ENCODE peak calls at places on chromosomes 13 and 19, in four cellular contexts. X is SK-N-SH, I is K562, W is A549. Y is an unnamed sample.

GRCh38 chr19:8080832-8081231 is 28.3 kb downstream of the CCL25 start:
- DNase-seq in X (no peak), I (no peak), W (no peak), Y (no peak)

GRCh38 chr13:43933378-43933777 is 53.7 kb downstream of the LACC1 start:
- DNase-seq in X (no peak), I (no peak), W (no peak), Y (no peak)

GRCh38 chr13:30806784-30807183 is 71.4 kb downstream of the ALOX5AP start:
- DNase-seq in X (no peak), I (no peak), W (no peak), Y (peak; percentile 88)

GRCh38 chr13:87536499-87536898 is 134.7 kb upstream of the SLITRK5 start:
- DNase-seq in X (no peak), I (no peak), W (no peak), Y (no peak)

GRCh38 chr13:51816604-51817254 is 12.8 kb upstream of the DHRS12 start:
- DNase-seq in X (no peak), I (peak; percentile 38), W (no peak), Y (no peak)

GRCh38 chr19:5340637-5341447 is at the start of gene PTPRS:
- DNase-seq in X (peak; percentile 99), I (peak; percentile 98), W (peak; percentile 75), Y (peak; percentile 74)

GRCh38 chr19:35712529-35712909 is 5.3 kb upstream of the KMT2B start:
- DNase-seq in X (no peak), I (no peak), W (no peak), Y (no peak)

GRCh38 chr19:15112385-15112784 is 5.2 kb downstream of the SYDE1 start:
- DNase-seq in X (peak; percentile 49), I (peak; percentile 63), W (no peak), Y (no peak)

GRCh38 chr19:54172413-54172763 is 572 bp downstream of the TMC4 start:
- DNase-seq in X (no peak), I (no peak), W (no peak), Y (no peak)

GRCh38 chr13:60655268-60655667 is 258.2 kb downstream of the TDRD3 start:
- DNase-seq in X (no peak), I (no peak), W (no peak), Y (no peak)

DNA sequence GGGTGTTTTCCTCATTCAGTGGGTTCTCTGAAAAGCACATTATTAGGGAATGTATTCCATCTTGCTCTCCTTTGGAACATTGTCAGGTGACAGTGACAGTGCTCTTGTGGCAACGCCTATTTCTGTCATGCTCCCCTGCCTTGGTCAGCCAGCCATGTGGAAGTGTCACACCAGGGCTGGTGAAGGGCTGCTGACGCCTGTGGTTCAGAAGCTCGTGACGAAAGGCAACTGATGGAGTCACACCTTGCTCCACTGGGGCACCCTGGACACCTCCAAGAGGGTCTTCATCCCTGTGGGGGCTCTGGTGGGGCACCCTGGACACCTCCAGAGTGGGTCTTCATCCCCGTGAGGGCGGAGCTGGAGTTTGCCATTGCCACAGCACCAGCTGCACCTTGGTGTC is 68.9 kb upstream of the GPR183 start:
- DNase-seq in X (no peak), I (no peak), W (no peak), Y (no peak)
- TF ChIP-seq RCOR1 in X (no peak), I (no peak), W (no peak), Y (no peak)

DNA sequence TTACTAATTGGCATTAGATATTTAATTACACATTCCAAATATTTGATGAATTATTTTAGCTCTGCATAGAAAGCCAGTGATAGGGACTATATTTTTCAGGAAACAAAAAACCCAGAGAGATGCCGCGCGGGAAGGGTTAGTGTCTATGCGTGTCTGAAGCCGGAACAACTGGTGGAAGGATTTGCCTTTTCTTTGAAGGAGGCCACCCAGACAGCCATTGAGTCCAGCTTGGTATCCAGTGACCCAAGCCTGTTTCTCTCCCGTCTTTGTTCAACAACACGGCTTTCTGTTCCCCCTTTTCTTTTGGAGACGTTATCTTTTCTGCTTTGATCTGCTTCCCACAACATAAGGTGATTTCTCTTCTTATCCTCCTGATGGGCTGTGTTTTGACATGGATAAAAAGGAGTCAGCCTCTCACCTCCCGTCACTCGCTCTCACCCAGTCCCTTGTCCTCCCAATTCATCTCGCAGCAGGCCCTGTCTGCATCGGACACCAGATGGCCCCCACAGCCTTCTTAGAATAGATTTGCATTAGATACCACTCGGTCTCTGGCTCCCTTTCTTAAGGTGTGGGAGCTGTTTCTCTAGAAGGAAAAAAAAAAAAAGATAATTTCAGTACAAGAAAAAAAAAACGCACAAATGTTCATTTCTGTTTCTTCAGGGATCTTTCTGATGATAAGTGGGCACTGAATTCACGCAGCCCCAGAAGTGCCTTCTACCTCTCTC is 361.8 kb downstream of the ZNF536 start:
- DNase-seq in X (peak; percentile 67), I (no peak), W (no peak), Y (no peak)
- TF ChIP-seq CTCF in X (no peak), I (no peak), W (no peak), Y (no peak)

DNA sequence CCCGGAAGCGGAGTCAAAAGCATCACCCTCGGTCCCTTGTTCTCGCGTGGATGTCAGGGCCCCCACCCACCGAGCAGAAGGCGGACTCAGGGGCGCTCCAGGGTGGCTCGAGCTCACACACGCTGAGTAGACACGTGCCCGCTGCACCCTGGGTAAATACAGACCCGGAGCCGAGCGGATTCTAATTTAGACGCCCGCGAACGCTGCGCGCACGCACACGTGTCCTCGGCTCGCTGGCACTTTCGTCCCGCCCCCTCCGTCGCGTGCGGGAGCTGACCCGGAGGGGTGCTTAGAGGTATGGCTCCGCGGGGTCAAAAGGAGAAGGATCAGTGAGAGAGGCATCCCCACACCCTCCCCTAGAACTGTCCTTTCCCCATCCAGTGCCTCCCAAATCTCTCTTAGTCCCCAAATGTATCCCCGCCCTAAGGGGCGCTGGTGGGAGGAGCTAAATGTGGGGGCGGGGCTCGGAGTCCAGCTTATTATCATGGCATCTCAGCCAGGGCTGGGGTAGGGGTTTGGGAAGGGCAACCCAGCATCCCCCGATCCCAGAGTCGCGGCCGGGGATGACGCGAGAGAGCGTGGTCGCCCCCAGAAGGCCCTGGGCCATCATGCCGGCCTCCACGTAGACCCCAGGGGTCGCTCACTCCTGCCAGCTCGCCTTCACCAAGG is 451 bp upstream of the ICAM5 start:
- DNase-seq in X (peak; percentile 68), I (peak; percentile 67), W (no peak), Y (peak; percentile 54)
- TF ChIP-seq RCOR1 in X (no peak), I (no peak), W (no peak), Y (no peak)

GRCh38 chr19:46487802-46488445 is 7.7 kb downstream of the PNMA8B start:
- DNase-seq in X (peak; percentile 89), I (peak; percentile 74), W (peak; percentile 86), Y (peak; percentile 63)
- TF ChIP-seq CTCF in X (peak; percentile 88), I (peak; percentile 95), W (peak; percentile 98), Y (peak; percentile 99)

DNA sequence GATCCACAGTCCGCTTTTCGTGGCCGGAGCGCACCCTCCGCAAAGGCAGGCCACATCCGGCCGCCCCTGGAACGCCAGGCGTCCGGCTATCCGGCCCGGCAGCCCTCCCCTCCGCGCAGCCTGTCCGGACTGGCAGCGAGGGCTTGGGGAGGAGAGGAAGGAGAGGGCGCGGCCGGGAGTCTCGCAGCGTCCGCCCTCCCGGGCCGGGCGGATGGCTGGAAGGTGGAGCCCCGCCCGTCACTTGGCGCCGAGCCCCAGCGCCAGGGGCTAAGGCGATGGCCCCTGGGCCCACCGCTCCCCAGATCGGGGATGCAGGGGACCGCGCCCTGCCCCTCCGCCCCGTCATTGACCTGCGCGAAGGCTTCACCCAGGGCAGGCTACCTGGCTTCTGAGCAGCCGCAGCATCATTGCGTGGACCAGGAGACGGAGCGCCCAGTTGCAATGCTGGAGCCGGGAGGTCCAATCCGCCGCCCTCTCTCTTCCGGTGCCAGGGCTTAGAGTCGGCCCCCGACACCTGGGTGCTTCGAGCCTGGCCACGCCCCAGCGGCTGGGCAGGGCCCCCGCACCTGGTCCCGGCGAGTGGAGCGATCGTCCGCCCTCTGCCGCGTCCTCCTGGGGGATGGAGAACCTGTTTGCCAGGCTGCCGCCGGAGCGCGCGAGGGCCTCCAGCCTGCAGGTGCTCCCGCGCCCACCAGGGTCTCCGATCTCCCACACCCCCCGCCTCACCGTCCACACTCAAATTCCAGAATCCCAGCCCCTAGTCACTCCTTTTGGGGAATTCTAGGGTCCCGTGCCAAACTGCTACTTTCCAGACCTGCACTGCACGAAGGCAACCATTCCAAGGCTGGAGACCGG is at the start of gene FUT1:
- DNase-seq in X (peak; percentile 82), I (peak; percentile 61), W (no peak), Y (no peak)
- TF ChIP-seq RCOR1 in X (no peak), I (no peak), W (no peak), Y (no peak)

DNA sequence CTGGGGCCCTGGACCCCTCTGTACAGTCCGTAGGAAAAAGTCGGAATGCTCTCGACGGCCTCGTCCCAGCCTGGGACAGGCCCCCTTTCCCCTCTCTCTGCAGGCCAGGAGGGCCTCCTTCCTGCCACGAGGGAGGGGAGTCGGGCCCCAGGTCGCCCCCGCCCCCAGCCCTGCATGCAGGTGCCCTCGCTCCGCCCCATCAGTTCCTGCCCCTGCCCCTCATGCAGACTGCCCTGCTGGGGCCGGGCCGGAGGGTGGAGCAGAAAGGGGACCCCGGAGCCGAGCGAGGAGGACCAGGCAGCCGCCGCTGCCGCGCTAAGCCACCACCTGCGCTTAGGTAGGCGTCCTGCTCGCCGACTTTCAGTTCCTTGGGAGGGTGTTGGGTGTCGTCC is 7.3 kb downstream of the LYL1 start:
- DNase-seq in X (no peak), I (no peak), W (no peak), Y (no peak)
- TF ChIP-seq CTCF in X (no peak), I (no peak), W (no peak), Y (no peak)

GRCh38 chr19:3697671-3698385 is 2.4 kb downstream of the PIP5K1C start:
- DNase-seq in X (no peak), I (no peak), W (no peak), Y (no peak)

GRCh38 chr19:3698386-3698950 is 1.8 kb downstream of the PIP5K1C start:
- DNase-seq in X (peak; percentile 49), I (no peak), W (no peak), Y (peak; percentile 28)

GRCh38 chr19:3695986-3696659 is 4.1 kb downstream of the PIP5K1C start:
- DNase-seq in X (no peak), I (no peak), W (no peak), Y (no peak)

GRCh38 chr19:3696660-3696995 is 3.6 kb downstream of the PIP5K1C start:
- DNase-seq in X (no peak), I (no peak), W (no peak), Y (no peak)

DNA sequence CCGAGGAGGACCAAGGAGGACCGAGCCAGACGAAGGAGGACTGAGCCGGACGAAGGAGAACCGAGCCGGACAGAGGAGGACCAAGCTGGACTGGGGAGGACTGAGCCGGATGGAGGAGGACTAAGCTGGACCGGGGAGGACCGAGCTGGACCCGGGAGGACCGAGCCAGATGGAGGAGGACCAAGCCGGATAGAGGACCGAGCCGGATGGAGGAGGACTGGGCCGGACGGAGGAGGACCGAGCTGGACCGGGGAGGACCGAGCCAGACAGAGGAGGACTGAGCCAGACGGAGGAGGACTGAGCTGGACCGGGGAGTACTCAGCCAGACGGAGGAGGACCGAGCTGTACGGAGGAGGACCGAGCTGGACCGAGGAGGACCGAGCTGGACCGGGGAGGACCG is 3.2 kb downstream of the PIP5K1C start:
- DNase-seq in X (no peak), I (no peak), W (no peak), Y (no peak)
- TF ChIP-seq RCOR1 in X (no peak), I (no peak), W (no peak), Y (no peak)

GRCh38 chr13:110107568-110108347 is 199.2 kb downstream of the COL4A1 start:
- DNase-seq in X (peak; percentile 57), I (no peak), W (no peak), Y (no peak)
- TF ChIP-seq CTCF in X (peak; percentile 50), I (no peak), W (no peak), Y (peak; percentile 14)

GRCh38 chr13:113846639-113847318 is 17.1 kb downstream of the GAS6 start:
- DNase-seq in X (no peak), I (no peak), W (no peak), Y (no peak)
- TF ChIP-seq RCOR1 in X (no peak), I (no peak), W (no peak), Y (no peak)

GRCh38 chr19:13366529-13367143 is 139.6 kb downstream of the CACNA1A start:
- DNase-seq in X (peak; percentile 27), I (peak; percentile 51), W (peak; percentile 20), Y (peak; percentile 31)
- TF ChIP-seq CTCF in X (peak; percentile 75), I (peak; percentile 87), W (peak; percentile 40), Y (peak; percentile 61)

Y was measured in IMR-90.